ENCODE peak calls at places on chromosomes 4 and X, in ten cellular contexts. N is MCF 10A; D is head of caudate nucleus; G is fibroblast of lung; E is activated effector memory CD4-positive, alpha-beta T cell treated with Interleukin-2 at 50 U/mL for 16 hours; T is EL; W is aorta; C is NCI-H446 treated with DMSO at 0.1 percent for 48 hours; H is activated CD4-positive, alpha-beta memory T cell treated with anti-CD3 and anti-CD28 coated beads, Interleukin-2, amount 10 ng/mL, durations not matched to agents 7 days and 5 days; J is kidney epithelial cell. M is an unnamed sample.

GRCh38 chr4:127782025-127782274 is 172 bp upstream of the HSPA4L start:
- DNase-seq in N (peak), D (peak), G (peak), E (peak), T (peak), W (peak), C (peak), H (no peak), J (no peak), M (no peak)

GRCh38 chr4:60805500-60806313 is 394.4 kb upstream of the ADGRL3 start:
- DNase-seq in N (peak), D (no peak), G (peak), E (no peak), T (peak), W (no peak), C (peak), H (no peak), J (no peak), M (no peak)

GRCh38 chrX:70635669-70636068 is 191.0 kb downstream of the DLG3 start:
- DNase-seq in N (no peak), D (no peak), G (no peak), E (no peak), T (no peak), W (no peak), C (no peak), H (no peak), J (no peak), M (no peak)

GRCh38 chrX:111124418-111124817 is 28.4 kb downstream of the PAK3 start:
- DNase-seq in N (no peak), D (no peak), G (no peak), E (no peak), T (no peak), W (no peak), C (no peak), H (no peak), J (no peak), M (no peak)

GRCh38 chr4:94523617-94524016 is 71.9 kb downstream of the PDLIM5 start:
- DNase-seq in N (peak), D (no peak), G (peak), E (no peak), T (peak), W (no peak), C (no peak), H (no peak), J (no peak), M (no peak)

GRCh38 chrX:43845776-43846175 is 36.5 kb downstream of the MAOB start:
- DNase-seq in N (no peak), D (no peak), G (no peak), E (no peak), T (no peak), W (no peak), C (no peak), H (no peak), J (no peak), M (no peak)

GRCh38 chrX:132216283-132216682 is 3.0 kb downstream of the RAP2C start:
- DNase-seq in N (peak), D (no peak), G (peak), E (no peak), T (no peak), W (no peak), C (no peak), H (no peak), J (no peak), M (no peak)

GRCh38 chrX:38803609-38804480 is 2.6 kb downstream of the MID1IP1 start:
- DNase-seq in N (peak), D (peak), G (peak), E (peak), T (peak), W (peak), C (peak), H (peak), J (no peak), M (no peak)

GRCh38 chrX:11437642-11438379 is 144.6 kb downstream of the AMELX start:
- DNase-seq in N (no peak), D (no peak), G (peak), E (no peak), T (peak), W (peak), C (no peak), H (no peak), J (no peak), M (no peak)

GRCh38 chrX:124462931-124463330 is 116.6 kb downstream of the SH2D1A start:
- DNase-seq in N (no peak), D (no peak), G (no peak), E (no peak), T (no peak), W (no peak), C (no peak), H (no peak), J (no peak), M (no peak)

GRCh38 chrX:6311540-6311939 is 82.9 kb upstream of the NLGN4X start:
- DNase-seq in N (no peak), D (no peak), G (no peak), E (no peak), T (no peak), W (no peak), C (no peak), H (no peak), J (no peak), M (no peak)

GRCh38 chr4:147349199-147349598 is 131.7 kb upstream of the EDNRA start:
- DNase-seq in N (no peak), D (no peak), G (no peak), E (no peak), T (no peak), W (no peak), C (no peak), H (no peak), J (no peak), M (no peak)

GRCh38 chr4:87109121-87109520 is 111.3 kb downstream of the KLHL8 start:
- DNase-seq in N (no peak), D (no peak), G (no peak), E (no peak), T (no peak), W (no peak), C (no peak), H (no peak), J (no peak), M (no peak)

GRCh38 chr4:86387013-86387412 is 27.2 kb upstream of the MAPK10 start:
- DNase-seq in N (no peak), D (no peak), G (no peak), E (no peak), T (no peak), W (no peak), C (no peak), H (no peak), J (no peak), M (no peak)

GRCh38 chrX:113399501-113400192 is 559.0 kb upstream of the AMOT start:
- DNase-seq in N (no peak), D (no peak), G (no peak), E (no peak), T (peak), W (no peak), C (no peak), H (no peak), J (peak), M (peak)

GRCh38 chr4:99411041-99411440 is 24.1 kb downstream of the ADH7 start:
- DNase-seq in N (no peak), D (no peak), G (no peak), E (no peak), T (no peak), W (no peak), C (no peak), H (no peak), J (no peak), M (no peak)

GRCh38 chr4:10205223-10205622 is 88.6 kb upstream of the WDR1 start:
- DNase-seq in N (peak), D (no peak), G (no peak), E (no peak), T (peak), W (no peak), C (no peak), H (no peak), J (no peak), M (no peak)

GRCh38 chr4:108926058-108926457 is 163.2 kb upstream of the ETNPPL start:
- DNase-seq in N (peak), D (no peak), G (no peak), E (no peak), T (no peak), W (no peak), C (no peak), H (no peak), J (no peak), M (no peak)

GRCh38 chr4:162274354-162274753 is 110.6 kb upstream of the FSTL5 start:
- DNase-seq in N (peak), D (no peak), G (no peak), E (no peak), T (no peak), W (no peak), C (no peak), H (no peak), J (no peak), M (no peak)

GRCh38 chr4:172666711-172667368 is 501.8 kb upstream of the GALNT7 start:
- DNase-seq in N (peak), D (no peak), G (no peak), E (no peak), T (peak), W (no peak), C (no peak), H (no peak), J (no peak), M (no peak)

GRCh38 chr4:153735901-153736461 is 23.8 kb downstream of the RNF175 start:
- DNase-seq in N (no peak), D (no peak), G (no peak), E (no peak), T (no peak), W (no peak), C (no peak), H (no peak), J (no peak), M (no peak)

GRCh38 chr4:40581254-40582140 is 48.2 kb downstream of the RBM47 start:
- DNase-seq in N (no peak), D (no peak), G (no peak), E (no peak), T (no peak), W (no peak), C (no peak), H (no peak), J (no peak), M (no peak)

GRCh38 chr4:168569066-168569908 is 72.4 kb downstream of the PALLD start:
- DNase-seq in N (no peak), D (no peak), G (no peak), E (no peak), T (peak), W (no peak), C (peak), H (no peak), J (no peak), M (no peak)

GRCh38 chr4:101604976-101605375 is 185.6 kb upstream of the BANK1 start:
- DNase-seq in N (no peak), D (no peak), G (no peak), E (no peak), T (peak), W (no peak), C (peak), H (no peak), J (peak), M (no peak)

GRCh38 chr4:7429601-7430078 is 5.1 kb downstream of the PSAPL1 start:
- DNase-seq in N (no peak), D (no peak), G (no peak), E (no peak), T (no peak), W (peak), C (no peak), H (no peak), J (no peak), M (no peak)

GRCh38 chr4:153472122-153473037 is 6.2 kb downstream of the TMEM131L start:
- DNase-seq in N (no peak), D (no peak), G (no peak), E (no peak), T (no peak), W (no peak), C (no peak), H (no peak), J (no peak), M (no peak)

GRCh38 chrX:31213941-31214340 is 142.1 kb upstream of the FTHL17 start:
- DNase-seq in N (peak), D (no peak), G (peak), E (no peak), T (peak), W (no peak), C (no peak), H (no peak), J (no peak), M (no peak)

GRCh38 chr4:174023641-174024040 is 259.8 kb downstream of the FBXO8 start:
- DNase-seq in N (peak), D (no peak), G (no peak), E (no peak), T (peak), W (no peak), C (no peak), H (no peak), J (no peak), M (no peak)

GRCh38 chr4:174503079-174503724 is 19.1 kb downstream of the HPGD start:
- DNase-seq in N (peak), D (no peak), G (no peak), E (no peak), T (no peak), W (no peak), C (no peak), H (no peak), J (no peak), M (no peak)